ENCODE peak calls at places on chromosomes 4 and X, in four cellular contexts. W is heart left ventricle, Q is AG10803, L is Daoy. I is an unnamed sample.
A peak's percentile ranks its signal among the peaks of the same experiment; 100 is the strongest.

GRCh38 chr4:86879641-86880040 is 12.6 kb downstream of the C4orf36 start:
- DNase-seq in W (no peak), L (no peak), Q (no peak), I (no peak)

GRCh38 chr4:105472871-105473339 is 957 bp downstream of the PPA2 start:
- DNase-seq in L (no peak), Q (peak; percentile 29), W (no peak), I (no peak)

GRCh38 chrX:130100180-130100579 is 10.1 kb downstream of the ELF4 start:
- DNase-seq in L (no peak), W (peak; percentile 74), Q (peak; percentile 97), I (no peak)

GRCh38 chr4:173426064-173426463 is 27.1 kb upstream of the SCRG1 start:
- DNase-seq in L (no peak), W (no peak), Q (no peak), I (no peak)

GRCh38 chr4:31788676-31789075 is 1068.5 kb downstream of the PCDH7 start:
- DNase-seq in Q (no peak), W (no peak), L (no peak), I (no peak)

GRCh38 chr4:45951153-45951552 is 172.7 kb downstream of the GABRG1 start:
- DNase-seq in Q (no peak), L (no peak), W (no peak), I (no peak)

GRCh38 chr4:93409035-93409434 is 419.5 kb upstream of the ATOH1 start:
- DNase-seq in L (no peak), W (no peak), Q (no peak), I (no peak)

GRCh38 chr4:105641876-105642275 is 66.6 kb downstream of the INTS12 start:
- DNase-seq in W (no peak), L (no peak), Q (no peak), I (no peak)

GRCh38 chrX:104084063-104084462 is 8.0 kb upstream of the TMSB15C start:
- DNase-seq in Q (no peak), L (no peak), W (no peak), I (no peak)

GRCh38 chr4:10951306-10951705 is 266.7 kb upstream of the CLNK start:
- DNase-seq in Q (no peak), W (no peak), L (no peak), I (no peak)

GRCh38 chrX:13894888-13895564 is 78.1 kb upstream of the GPM6B start:
- DNase-seq in W (no peak), L (no peak), Q (peak; percentile 11), I (no peak)

GRCh38 chr4:6752486-6752829 is 30.1 kb upstream of the KIAA0232 start:
- DNase-seq in W (no peak), Q (no peak), L (no peak), I (no peak)

I was measured in hypothalamus.